ENCODE peak calls at places on chromosomes 6 and 20, in seven cellular contexts. U is astrocyte of the spinal cord, P is ovary, D is OCI-LY7, I is kidney epithelial cell, W is cardiac fibroblast, F is Panc1. G is an unnamed sample.

GRCh38 chr6:106870069-106870468 is 104.5 kb downstream of the CD24 start:
- DNase-seq in F (no peak), P (no peak), D (no peak), U (peak; percentile 80), W (peak; percentile 44), I (peak; percentile 93), G (peak; percentile 96)

GRCh38 chr6:20211941-20212391 is 303 bp downstream of the MBOAT1 start:
- DNase-seq in P (no peak), D (no peak), U (no peak), F (no peak), W (peak; percentile 52), I (no peak), G (no peak)

GRCh38 chr20:38883081-38883980 is 42.9 kb upstream of the FAM83D start:
- DNase-seq in P (no peak), D (peak; percentile 63), W (peak; percentile 21), I (no peak), U (no peak), F (no peak), G (no peak)

GRCh38 chr20:44979090-44979621 is 12.8 kb downstream of the STK4 start:
- DNase-seq in P (no peak), D (peak; percentile 86), W (peak; percentile 51), F (no peak), I (no peak), U (peak; percentile 13), G (no peak)

GRCh38 chr6:96499781-96500180 is 21.8 kb upstream of the UFL1 start:
- DNase-seq in I (no peak), D (peak; percentile 64), U (no peak), P (no peak), W (no peak), F (no peak), G (no peak)

GRCh38 chr6:36177166-36177565 is 19.4 kb upstream of the BRPF3 start:
- DNase-seq in I (no peak), D (no peak), U (no peak), F (no peak), W (no peak), P (no peak), G (peak; percentile 12)

GRCh38 chr20:63698739-63699465 is 2.5 kb downstream of the TNFRSF6B start:
- DNase-seq in U (peak; percentile 93), I (peak; percentile 75), P (peak; percentile 60), D (no peak), W (peak; percentile 86), F (peak; percentile 60), G (peak; percentile 94)

GRCh38 chr6:139392834-139393233 is 18.4 kb upstream of the CITED2 start:
- DNase-seq in D (no peak), F (no peak), I (no peak), P (no peak), U (peak; percentile 43), W (peak; percentile 18), G (no peak)

GRCh38 chr6:90136176-90136575 is 160.5 kb downstream of the BACH2 start:
- DNase-seq in W (no peak), U (no peak), F (no peak), P (no peak), I (no peak), D (no peak), G (no peak)

GRCh38 chr6:47096233-47096887 is 54.2 kb upstream of the ADGRF1 start:
- DNase-seq in P (no peak), W (no peak), D (no peak), I (no peak), F (no peak), U (no peak), G (peak; percentile 46)

GRCh38 chr6:153001767-153002612 is 519 bp downstream of the MTRF1L start:
- DNase-seq in F (no peak), U (no peak), I (no peak), D (peak; percentile 29), P (no peak), W (peak; percentile 22), G (no peak)

GRCh38 chr20:24906806-24907205 is 42.3 kb upstream of the CST7 start:
- DNase-seq in D (no peak), P (no peak), F (no peak), I (no peak), U (no peak), W (no peak), G (no peak)

GRCh38 chr20:5945963-5946362 is 4.4 kb downstream of the TRMT6 start:
- DNase-seq in W (peak; percentile 23), F (peak; percentile 28), I (no peak), D (no peak), U (peak; percentile 71), P (no peak), G (peak; percentile 86)

GRCh38 chr6:83183082-83183828 is 9.8 kb downstream of the PGM3 start:
- DNase-seq in U (peak; percentile 72), F (no peak), I (peak; percentile 51), P (peak; percentile 20), W (peak; percentile 95), D (no peak), G (peak; percentile 98)

GRCh38 chr6:71011861-71012260 is 55.0 kb upstream of the B3GAT2 start:
- DNase-seq in F (no peak), W (no peak), U (no peak), P (no peak), I (no peak), D (peak; percentile 3), G (no peak)

GRCh38 chr6:74638467-74638866 is 567.4 kb downstream of the COL12A1 start:
- DNase-seq in U (peak; percentile 14), P (no peak), W (no peak), D (no peak), F (no peak), I (no peak), G (no peak)

GRCh38 chr6:155710704-155711103 is 255.1 kb upstream of the NOX3 start:
- DNase-seq in D (no peak), W (no peak), F (no peak), I (no peak), P (no peak), U (no peak), G (no peak)

GRCh38 chr6:158205220-158205944 is 37.2 kb downstream of the GTF2H5 start:
- DNase-seq in U (no peak), D (peak; percentile 10), F (no peak), W (no peak), I (no peak), P (no peak), G (no peak)

GRCh38 chr6:148967546-148967945 is 220.7 kb downstream of the UST start:
- DNase-seq in F (no peak), W (no peak), U (no peak), I (no peak), D (no peak), P (no peak), G (no peak)

GRCh38 chr6:103675807-103676406 is 1183.8 kb downstream of the HACE1 start:
- DNase-seq in F (no peak), P (no peak), D (no peak), U (peak; percentile 49), W (no peak), I (no peak), G (no peak)

GRCh38 chr6:40324206-40324605 is 263.0 kb downstream of the LRFN2 start:
- DNase-seq in I (no peak), W (no peak), F (no peak), U (no peak), D (no peak), P (no peak), G (no peak)

GRCh38 chr20:18388860-18389259 is 78.0 kb downstream of the DZANK1 start:
- DNase-seq in F (no peak), D (no peak), U (peak; percentile 84), P (peak; percentile 45), I (no peak), W (peak; percentile 62), G (peak; percentile 46)

GRCh38 chr6:10397756-10398438 is 17.0 kb downstream of the TFAP2A start:
- DNase-seq in U (no peak), P (no peak), W (no peak), I (no peak), F (no peak), D (no peak), G (no peak)

GRCh38 chr20:20856306-20856705 is 143.9 kb upstream of the RALGAPA2 start:
- DNase-seq in F (no peak), U (no peak), I (no peak), D (no peak), P (no peak), W (no peak), G (no peak)

GRCh38 chr20:61965606-61966491 is 99.8 kb downstream of the TAF4 start:
- DNase-seq in D (no peak), F (no peak), P (peak; percentile 24), W (no peak), U (no peak), I (no peak), G (no peak)

GRCh38 chr6:168158280-168158979 is 79.4 kb upstream of the FRMD1 start:
- DNase-seq in W (no peak), F (peak; percentile 17), D (no peak), U (peak; percentile 7), P (no peak), I (no peak), G (no peak)

GRCh38 chr6:43942011-43942442 is 172.0 kb downstream of the VEGFA start:
- DNase-seq in D (no peak), P (no peak), U (no peak), F (no peak), I (no peak), W (no peak), G (no peak)

GRCh38 chr6:90574610-90575009 is 12.3 kb downstream of the MAP3K7 start:
- DNase-seq in D (peak; percentile 6), F (no peak), I (no peak), P (no peak), W (peak; percentile 28), U (peak; percentile 48), G (no peak)

GRCh38 chr6:50842861-50843384 is 24.3 kb downstream of the TFAP2B start:
- DNase-seq in F (no peak), U (no peak), P (no peak), W (no peak), I (no peak), D (no peak), G (no peak)
- H3K4me3 ChIP-seq in F (no peak overlapping the region), U (no peak overlapping the region), P (no peak overlapping the region), W (no peak overlapping the region), I (no peak overlapping the region), D (no peak overlapping the region), G (peak overlapping the region; percentile 15)

GRCh38 chr6:54655162-54655561 is 191.4 kb upstream of the FAM83B start:
- DNase-seq in I (no peak), W (no peak), P (no peak), U (no peak), D (no peak), F (no peak), G (no peak)

GRCh38 chr6:54654376-54654775 is 192.2 kb upstream of the FAM83B start:
- DNase-seq in I (peak; percentile 10), U (no peak), D (no peak), W (no peak), P (no peak), F (no peak), G (no peak)
- H3K4me3 ChIP-seq in I (no peak overlapping the region), U (no peak overlapping the region), D (no peak overlapping the region), W (no peak overlapping the region), P (no peak overlapping the region), F (no peak overlapping the region), G (no peak overlapping the region)

DNA sequence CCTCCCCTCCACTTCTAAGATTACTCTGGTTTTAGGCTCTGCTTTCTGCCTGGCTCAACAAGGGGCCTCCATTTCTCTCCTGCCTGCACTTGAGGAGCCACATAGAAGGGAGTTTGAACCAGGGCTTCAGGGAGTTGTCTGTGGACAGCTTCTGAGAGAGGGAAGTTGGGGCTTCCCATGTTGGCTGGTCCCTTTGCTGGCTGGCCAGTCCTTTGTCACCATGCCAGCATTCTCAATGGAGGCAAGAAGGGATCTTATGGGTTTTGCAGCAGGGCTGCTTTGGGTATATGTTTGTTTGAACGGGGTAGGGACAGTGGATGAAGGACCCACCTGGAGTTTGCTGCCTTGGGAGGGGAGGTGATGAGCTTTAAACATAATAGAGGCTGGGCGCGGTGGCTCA is 124.9 kb downstream of the CARMIL1 start:
- DNase-seq in D (no peak), P (no peak), F (no peak), I (no peak), U (no peak), W (no peak), G (no peak)
- H3K4me3 ChIP-seq in D (peak overlapping the region; percentile 63), P (no peak overlapping the region), F (no peak overlapping the region), I (no peak overlapping the region), U (no peak overlapping the region), W (no peak overlapping the region), G (no peak overlapping the region)

GRCh38 chr6:15628499-15629131 is 34.2 kb downstream of the DTNBP1 start:
- DNase-seq in U (peak; percentile 82), I (peak; percentile 32), F (no peak), D (no peak), W (peak; percentile 67), P (no peak), G (peak; percentile 71)
- H3K4me3 ChIP-seq in U (no peak overlapping the region), I (no peak overlapping the region), F (no peak overlapping the region), D (no peak overlapping the region), W (no peak overlapping the region), P (no peak overlapping the region), G (no peak overlapping the region)